ENCODE peak calls at places on chromosomes 6 and 20, in four cellular contexts. F is occipital lobe; W is lung microvascular endothelial cell; T is activated naive CD8-positive, alpha-beta T cell treated with anti-CD3 and anti-CD28 coated beads, Interleukin-2, amount 50 U/mL, for 24 hours. G is an unnamed sample.

GRCh38 chr6:51844391-51844735 is 243.1 kb downstream of the PKHD1 start:
- DNase-seq in W (no peak), T (no peak), F (no peak), G (no peak)

GRCh38 chr20:50089787-50090177 is 23.2 kb downstream of the UBE2V1 start:
- DNase-seq in T (no peak), W (no peak), F (no peak), G (no peak)

GRCh38 chr6:14858808-14859207 is 387.1 kb upstream of the JARID2 start:
- DNase-seq in W (no peak), F (no peak), T (no peak), G (no peak)

GRCh38 chr20:51577432-51578144 is 35.1 kb upstream of the NFATC2 start:
- DNase-seq in W (no peak), T (no peak), F (no peak), G (no peak)

GRCh38 chr6:36822506-36823269 is 16.6 kb downstream of the CPNE5 start:
- DNase-seq in T (no peak), W (peak; percentile 98), F (no peak), G (no peak)

GRCh38 chr6:102333736-102334135 is 940.2 kb downstream of the GRIK2 start:
- DNase-seq in W (no peak), T (no peak), F (no peak), G (no peak)

GRCh38 chr20:59273699-59274380 is 26.6 kb upstream of the EDN3 start:
- DNase-seq in W (no peak), T (no peak), F (no peak), G (no peak)

GRCh38 chr20:11497543-11497942 is 420.1 kb upstream of the BTBD3 start:
- DNase-seq in T (no peak), W (no peak), F (no peak), G (no peak)

GRCh38 chr6:6599468-6599873 is 11.0 kb downstream of the LY86 start:
- DNase-seq in W (no peak), T (no peak), F (peak; percentile 38), G (no peak)

GRCh38 chr6:113719056-113719455 is 138.1 kb upstream of the MARCKS start:
- DNase-seq in W (no peak), F (no peak), T (no peak), G (no peak)

GRCh38 chr20:19915111-19915798 is 101.9 kb upstream of the NAA20 start:
- DNase-seq in W (no peak), F (no peak), T (no peak), G (no peak)

GRCh38 chr20:41371361-41371760 is 4.7 kb upstream of the EMILIN3 start:
- DNase-seq in F (no peak), W (no peak), T (no peak), G (no peak)

GRCh38 chr20:22462975-22463914 is 121.1 kb downstream of the FOXA2 start:
- DNase-seq in W (no peak), T (no peak), F (no peak), G (no peak)

GRCh38 chr6:14520536-14520935 is 403.0 kb downstream of the CD83 start:
- DNase-seq in W (no peak), T (no peak), F (no peak), G (no peak)

GRCh38 chr6:108091288-108091687 is 16.7 kb upstream of the OSTM1 start:
- DNase-seq in T (no peak), W (no peak), F (no peak), G (no peak)

GRCh38 chr6:140438346-140438735 is 1063.9 kb upstream of the CITED2 start:
- DNase-seq in F (no peak), T (no peak), W (no peak), G (no peak)

GRCh38 chr6:120996340-120996739 is 337.9 kb downstream of the TBC1D32 start:
- DNase-seq in T (no peak), F (no peak), W (no peak), G (no peak)

GRCh38 chr20:33559994-33560393 is 70.1 kb downstream of the CBFA2T2 start:
- DNase-seq in F (no peak), T (no peak), W (no peak), G (no peak)

GRCh38 chr6:2237001-2237400 is 8.4 kb downstream of the GMDS start:
- DNase-seq in T (no peak), W (peak; percentile 86), F (no peak), G (no peak)

GRCh38 chr20:13736792-13737191 is 47.9 kb downstream of the ESF1 start:
- DNase-seq in F (no peak), T (no peak), W (no peak), G (no peak)

GRCh38 chr6:44569931-44570385 is 182.5 kb downstream of the CDC5L start:
- DNase-seq in F (peak; percentile 19), T (no peak), W (peak; percentile 7), G (no peak)

GRCh38 chr6:150418825-150419594 is 50.2 kb downstream of the IYD start:
- DNase-seq in W (peak; percentile 83), F (no peak), T (peak; percentile 71), G (peak; percentile 79)

GRCh38 chr20:57282691-57283361 is 16.4 kb upstream of the BMP7 start:
- DNase-seq in W (no peak), F (no peak), T (no peak), G (no peak)

G was measured in cardiac muscle cell.